ENCODE peak calls at places on chromosomes 2 and 18, in seven cellular contexts. One of them, this sample, is unnamed.

GRCh38 chr2:173184031-173185004 is 108.7 kb downstream of the MAP3K20 start:
- DNase-seq in NCI-H774: no peak
- DNase-seq in progenitor cell of endocrine pancreas: no peak
- DNase-seq in memory B cell: no peak
- DNase-seq in small intestine: no peak
- DNase-seq in A549: peak; percentile 75
- DNase-seq in stromal cell of bone marrow: peak; percentile 100
- DNase-seq in this sample: peak; percentile 27

GRCh38 chr18:11664286-11664685 is 24.8 kb upstream of the GNAL start:
- DNase-seq in small intestine: no peak
- DNase-seq in stromal cell of bone marrow: no peak
- DNase-seq in memory B cell: no peak
- DNase-seq in A549: no peak
- DNase-seq in NCI-H774: no peak
- DNase-seq in progenitor cell of endocrine pancreas: no peak
- DNase-seq in this sample: no peak

GRCh38 chr2:205197468-205198129 is 484.7 kb upstream of the NRP2 start:
- DNase-seq in progenitor cell of endocrine pancreas: no peak
- DNase-seq in NCI-H774: no peak
- DNase-seq in small intestine: no peak
- DNase-seq in memory B cell: no peak
- DNase-seq in stromal cell of bone marrow: peak; percentile 2
- DNase-seq in A549: no peak
- DNase-seq in this sample: no peak

GRCh38 chr18:39799010-39799409 is 2156.0 kb upstream of the PIK3C3 start:
- DNase-seq in progenitor cell of endocrine pancreas: no peak
- DNase-seq in memory B cell: no peak
- DNase-seq in NCI-H774: peak; percentile 32
- DNase-seq in small intestine: peak; percentile 18
- DNase-seq in stromal cell of bone marrow: no peak
- DNase-seq in A549: peak; percentile 2
- DNase-seq in this sample: no peak

GRCh38 chr2:113176696-113177355 is 3.1 kb downstream of the PSD4 start:
- DNase-seq in A549: no peak
- DNase-seq in memory B cell: no peak
- DNase-seq in progenitor cell of endocrine pancreas: no peak
- DNase-seq in stromal cell of bone marrow: no peak
- DNase-seq in small intestine: no peak
- DNase-seq in NCI-H774: no peak
- DNase-seq in this sample: no peak

GRCh38 chr18:75365230-75365629 is 62.3 kb downstream of the SMIM21 start:
- DNase-seq in stromal cell of bone marrow: no peak
- DNase-seq in memory B cell: no peak
- DNase-seq in A549: no peak
- DNase-seq in small intestine: no peak
- DNase-seq in NCI-H774: no peak
- DNase-seq in progenitor cell of endocrine pancreas: no peak
- DNase-seq in this sample: no peak

GRCh38 chr18:44464401-44465185 is 216.1 kb upstream of the SETBP1 start:
- DNase-seq in memory B cell: no peak
- DNase-seq in A549: no peak
- DNase-seq in small intestine: no peak
- DNase-seq in stromal cell of bone marrow: peak; percentile 59
- DNase-seq in NCI-H774: no peak
- DNase-seq in progenitor cell of endocrine pancreas: no peak
- DNase-seq in this sample: no peak

GRCh38 chr2:113888641-113889470 is 1.0 kb upstream of the ACTR3 start:
- DNase-seq in stromal cell of bone marrow: no peak
- DNase-seq in NCI-H774: no peak
- DNase-seq in memory B cell: no peak
- DNase-seq in progenitor cell of endocrine pancreas: no peak
- DNase-seq in A549: no peak
- DNase-seq in small intestine: no peak
- DNase-seq in this sample: no peak

GRCh38 chr2:64831134-64831976 is 157.8 kb upstream of the SLC1A4 start:
- DNase-seq in small intestine: peak; percentile 96
- DNase-seq in A549: peak; percentile 98
- DNase-seq in NCI-H774: peak; percentile 31
- DNase-seq in memory B cell: peak; percentile 84
- DNase-seq in stromal cell of bone marrow: peak; percentile 98
- DNase-seq in progenitor cell of endocrine pancreas: peak; percentile 30
- DNase-seq in this sample: peak; percentile 71

GRCh38 chr2:9703085-9703641 is 72.4 kb upstream of the YWHAQ start:
- DNase-seq in stromal cell of bone marrow: peak; percentile 90
- DNase-seq in memory B cell: no peak
- DNase-seq in small intestine: no peak
- DNase-seq in progenitor cell of endocrine pancreas: no peak
- DNase-seq in A549: peak; percentile 90
- DNase-seq in NCI-H774: no peak
- DNase-seq in this sample: no peak

GRCh38 chr18:74731097-74731496 is 133.4 kb downstream of the ZNF407 start:
- DNase-seq in NCI-H774: no peak
- DNase-seq in memory B cell: no peak
- DNase-seq in progenitor cell of endocrine pancreas: no peak
- DNase-seq in stromal cell of bone marrow: peak; percentile 23
- DNase-seq in small intestine: no peak
- DNase-seq in A549: no peak
- DNase-seq in this sample: no peak

GRCh38 chr2:17470855-17471641 is 47.2 kb downstream of the RAD51AP2 start:
- DNase-seq in NCI-H774: no peak
- DNase-seq in A549: peak; percentile 2
- DNase-seq in stromal cell of bone marrow: peak; percentile 56
- DNase-seq in small intestine: peak; percentile 2
- DNase-seq in memory B cell: no peak
- DNase-seq in progenitor cell of endocrine pancreas: no peak
- DNase-seq in this sample: no peak

GRCh38 chr2:44290271-44290670 is 15.0 kb downstream of the SLC3A1 start:
- DNase-seq in progenitor cell of endocrine pancreas: no peak
- DNase-seq in A549: no peak
- DNase-seq in small intestine: no peak
- DNase-seq in NCI-H774: no peak
- DNase-seq in memory B cell: no peak
- DNase-seq in stromal cell of bone marrow: peak; percentile 57
- DNase-seq in this sample: no peak

GRCh38 chr2:191478754-191479679 is 198.9 kb upstream of the NABP1 start:
- DNase-seq in stromal cell of bone marrow: peak; percentile 18
- DNase-seq in small intestine: peak; percentile 79
- DNase-seq in memory B cell: no peak
- DNase-seq in NCI-H774: peak; percentile 20
- DNase-seq in A549: no peak
- DNase-seq in progenitor cell of endocrine pancreas: no peak
- DNase-seq in this sample: peak; percentile 40

GRCh38 chr18:24968233-24968775 is 383.7 kb downstream of the ZNF521 start:
- DNase-seq in stromal cell of bone marrow: peak; percentile 68
- DNase-seq in memory B cell: no peak
- DNase-seq in NCI-H774: no peak
- DNase-seq in small intestine: no peak
- DNase-seq in A549: no peak
- DNase-seq in progenitor cell of endocrine pancreas: no peak
- DNase-seq in this sample: no peak

GRCh38 chr2:164542584-164543021 is 78.7 kb downstream of the GRB14 start:
- DNase-seq in A549: no peak
- DNase-seq in NCI-H774: peak; percentile 42
- DNase-seq in memory B cell: no peak
- DNase-seq in stromal cell of bone marrow: no peak
- DNase-seq in small intestine: no peak
- DNase-seq in progenitor cell of endocrine pancreas: no peak
- DNase-seq in this sample: no peak

GRCh38 chr2:240498958-240499260 is 58.9 kb downstream of the ANKMY1 start:
- DNase-seq in progenitor cell of endocrine pancreas: no peak
- DNase-seq in memory B cell: no peak
- DNase-seq in NCI-H774: no peak
- DNase-seq in small intestine: no peak
- DNase-seq in stromal cell of bone marrow: no peak
- DNase-seq in A549: no peak
- DNase-seq in this sample: no peak

GRCh38 chr2:69641887-69642708 is 1.4 kb downstream of the AAK1 start:
- DNase-seq in small intestine: no peak
- DNase-seq in A549: no peak
- DNase-seq in memory B cell: no peak
- DNase-seq in stromal cell of bone marrow: no peak
- DNase-seq in NCI-H774: no peak
- DNase-seq in progenitor cell of endocrine pancreas: no peak
- DNase-seq in this sample: no peak

GRCh38 chr2:120108749-120109148 is 95.9 kb downstream of the EPB41L5 start:
- DNase-seq in A549: no peak
- DNase-seq in NCI-H774: no peak
- DNase-seq in stromal cell of bone marrow: peak; percentile 3
- DNase-seq in memory B cell: no peak
- DNase-seq in small intestine: no peak
- DNase-seq in progenitor cell of endocrine pancreas: no peak
- DNase-seq in this sample: no peak

GRCh38 chr2:136024616-136025015 is 39.2 kb upstream of the DARS1 start:
- DNase-seq in memory B cell: no peak
- DNase-seq in A549: no peak
- DNase-seq in small intestine: no peak
- DNase-seq in stromal cell of bone marrow: no peak
- DNase-seq in NCI-H774: no peak
- DNase-seq in progenitor cell of endocrine pancreas: no peak
- DNase-seq in this sample: no peak

GRCh38 chr2:98191880-98192279 is 104.9 kb downstream of the VWA3B start:
- DNase-seq in A549: no peak
- DNase-seq in small intestine: no peak
- DNase-seq in progenitor cell of endocrine pancreas: no peak
- DNase-seq in memory B cell: no peak
- DNase-seq in NCI-H774: no peak
- DNase-seq in stromal cell of bone marrow: no peak
- DNase-seq in this sample: no peak

GRCh38 chr2:241844831-241845578 is 13.7 kb downstream of the PDCD1 start:
- DNase-seq in NCI-H774: no peak
- DNase-seq in A549: no peak
- DNase-seq in memory B cell: no peak
- DNase-seq in stromal cell of bone marrow: no peak
- DNase-seq in progenitor cell of endocrine pancreas: no peak
- DNase-seq in small intestine: no peak
- DNase-seq in this sample: no peak

GRCh38 chr2:140597836-140598235 is 1533.0 kb downstream of the LRP1B start:
- DNase-seq in progenitor cell of endocrine pancreas: no peak
- DNase-seq in NCI-H774: no peak
- DNase-seq in memory B cell: no peak
- DNase-seq in stromal cell of bone marrow: no peak
- DNase-seq in A549: no peak
- DNase-seq in small intestine: no peak
- DNase-seq in this sample: no peak

GRCh38 chr2:168185583-168186274 is 61.7 kb downstream of the STK39 start:
- DNase-seq in small intestine: peak; percentile 52
- DNase-seq in progenitor cell of endocrine pancreas: no peak
- DNase-seq in A549: no peak
- DNase-seq in stromal cell of bone marrow: no peak
- DNase-seq in NCI-H774: peak; percentile 36
- DNase-seq in memory B cell: no peak
- DNase-seq in this sample: no peak

This sample was measured in pulmonary artery endothelial cell.